ENCODE peak calls at places on chromosomes 3 and 15, in six cellular contexts. J is mucosa of descending colon, B is ovary, M is fibroblast of the aortic adventitia, U is fibroblast of pulmonary artery, H is WERI-Rb-1. K is an unnamed sample.

GRCh38 chr15:26129852-26130251 is 266.7 kb upstream of the ATP10A start:
- DNase-seq in B (no peak), M (no peak), H (no peak), U (no peak), J (no peak), K (no peak)

GRCh38 chr3:59079962-59080361 is 30.1 kb upstream of the CFAP20DC start:
- DNase-seq in H (no peak), B (no peak), M (no peak), U (no peak), J (no peak), K (no peak)

GRCh38 chr15:100768501-100768931 is 111.1 kb upstream of the ALDH1A3 start:
- DNase-seq in U (no peak), B (no peak), H (no peak), M (no peak), J (no peak), K (no peak)

GRCh38 chr3:162769559-162769958 is 1273.0 kb downstream of the OTOL1 start:
- DNase-seq in B (no peak), U (peak; percentile 20), H (no peak), M (peak; percentile 4), J (no peak), K (peak; percentile 30)

GRCh38 chr15:100253640-100254039 is 88.1 kb downstream of the ADAMTS17 start:
- DNase-seq in M (no peak), H (no peak), B (no peak), J (no peak), U (no peak), K (no peak)

GRCh38 chr3:13346481-13347389 is 73.4 kb downstream of the NUP210 start:
- DNase-seq in H (peak; percentile 13), J (peak; percentile 33), U (no peak), B (no peak), M (no peak), K (peak; percentile 42)

GRCh38 chr3:104510091-104510860 is 856.4 kb upstream of the ALCAM start:
- DNase-seq in U (peak; percentile 22), M (peak; percentile 51), B (no peak), H (no peak), J (no peak), K (peak; percentile 4)

GRCh38 chr3:57179580-57180410 is 14.6 kb upstream of the IL17RD start:
- DNase-seq in H (no peak), M (peak; percentile 42), U (peak; percentile 49), J (no peak), B (no peak), K (no peak)

GRCh38 chr3:17494117-17494809 is 248.2 kb downstream of the TBC1D5 start:
- DNase-seq in J (no peak), M (no peak), H (no peak), B (no peak), U (no peak), K (peak; percentile 87)

GRCh38 chr3:88192631-88193030 is 42.9 kb downstream of the C3orf38 start:
- DNase-seq in J (no peak), M (no peak), U (no peak), H (no peak), B (no peak), K (no peak)

GRCh38 chr3:125119752-125120369 is 64.1 kb upstream of the HEG1 start:
- DNase-seq in H (no peak), J (no peak), B (no peak), M (no peak), U (peak; percentile 43), K (no peak)

GRCh38 chr3:70861234-70861633 is 548.8 kb upstream of the MDFIC2 start:
- DNase-seq in H (no peak), U (peak; percentile 54), M (peak; percentile 82), J (no peak), B (no peak), K (no peak)

GRCh38 chr3:173529062-173529711 is 131.6 kb downstream of the NLGN1 start:
- DNase-seq in U (peak; percentile 6), H (peak; percentile 34), B (no peak), M (no peak), J (peak; percentile 26), K (peak; percentile 37)

GRCh38 chr3:114213669-114214541 is 23.5 kb downstream of the ZNF80 start:
- DNase-seq in H (no peak), M (peak; percentile 75), B (no peak), U (peak; percentile 55), J (no peak), K (peak; percentile 71)

GRCh38 chr15:35854398-35854797 is 308.4 kb upstream of the DPH6 start:
- DNase-seq in B (no peak), M (no peak), J (no peak), H (no peak), U (no peak), K (no peak)

GRCh38 chr3:47266709-47267489 is 15.7 kb downstream of the KIF9 start:
- DNase-seq in U (peak; percentile 96), J (peak; percentile 45), H (no peak), B (peak; percentile 77), M (peak; percentile 96), K (peak; percentile 80)

GRCh38 chr3:146625117-146625775 is 20.1 kb upstream of the PLSCR5 start:
- DNase-seq in H (no peak), U (peak; percentile 29), J (no peak), M (peak; percentile 56), B (no peak), K (no peak)

GRCh38 chr3:171943262-171944108 is 95.9 kb upstream of the FNDC3B start:
- DNase-seq in H (no peak), U (no peak), J (no peak), B (no peak), M (no peak), K (no peak)

GRCh38 chr3:148238421-148238821 is 459.3 kb upstream of the AGTR1 start:
- DNase-seq in U (no peak), M (no peak), H (no peak), B (no peak), J (no peak), K (no peak)

GRCh38 chr15:35168464-35168863 is 83.4 kb upstream of the NANOGP8 start:
- DNase-seq in U (peak; percentile 57), H (no peak), J (no peak), M (peak; percentile 28), B (no peak), K (peak; percentile 70)

DNA sequence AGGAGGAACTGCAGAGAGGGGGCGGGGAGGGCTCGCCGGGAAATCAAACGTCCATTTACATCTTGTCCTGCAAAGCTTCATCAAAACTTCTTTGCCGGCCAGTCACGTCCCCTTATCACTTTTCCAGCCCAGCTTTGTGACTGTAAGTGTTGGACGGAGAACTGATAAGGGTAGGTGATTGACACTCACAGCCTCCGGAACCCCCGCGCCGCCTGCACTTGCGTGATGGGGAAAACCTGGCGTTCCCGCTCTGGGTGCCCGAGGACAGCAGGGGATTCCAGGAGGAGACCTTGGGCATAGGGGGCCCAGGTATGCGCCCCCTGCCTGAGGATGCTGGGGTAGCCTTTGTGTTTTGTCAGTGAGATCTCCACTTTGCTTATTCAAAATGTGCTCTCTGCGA is 72.8 kb upstream of the ANKRD34C start:
- DNase-seq in J (no peak), M (no peak), B (no peak), H (no peak), U (no peak), K (no peak)
- H3K4me3 ChIP-seq in J (no peak overlapping the region), M (no peak overlapping the region), B (no peak overlapping the region), H (no peak overlapping the region), U (no peak overlapping the region), K (no peak overlapping the region)

GRCh38 chr15:31408724-31409123 is 82.1 kb downstream of the KLF13 start:
- DNase-seq in M (no peak), B (no peak), U (no peak), H (no peak), J (no peak), K (no peak)

GRCh38 chr15:31402511-31403056 is 75.9 kb downstream of the KLF13 start:
- DNase-seq in B (peak; percentile 80), J (no peak), H (no peak), U (peak; percentile 94), M (peak; percentile 91), K (no peak)

GRCh38 chr15:31403606-31404005 is 77.0 kb downstream of the KLF13 start:
- DNase-seq in J (no peak), H (no peak), U (peak; percentile 75), M (peak; percentile 66), B (no peak), K (no peak)

GRCh38 chr15:31403096-31403495 is 76.5 kb downstream of the KLF13 start:
- DNase-seq in U (no peak), H (no peak), B (no peak), M (no peak), J (no peak), K (no peak)

GRCh38 chr15:31405200-31405929 is 78.7 kb downstream of the KLF13 start:
- DNase-seq in B (no peak), U (peak; percentile 37), M (peak; percentile 37), H (no peak), J (no peak), K (no peak)
- TF ChIP-seq CTCF in B (no peak), U (no peak), M (no peak), H (no peak), J (no peak), K (no peak)

GRCh38 chr3:23236890-23237289 is 33.8 kb downstream of the UBE2E2 start:
- DNase-seq in U (no peak), M (no peak), H (no peak), J (no peak), B (no peak), K (no peak)

GRCh38 chr3:23238156-23238555 is 35.0 kb downstream of the UBE2E2 start:
- DNase-seq in M (no peak), J (no peak), U (no peak), B (no peak), H (no peak), K (no peak)

GRCh38 chr3:23232879-23233278 is 29.8 kb downstream of the UBE2E2 start:
- DNase-seq in B (no peak), M (no peak), J (no peak), U (no peak), H (no peak), K (no peak)

GRCh38 chr3:23232016-23232415 is 28.9 kb downstream of the UBE2E2 start:
- DNase-seq in U (peak; percentile 31), J (no peak), B (no peak), M (peak; percentile 60), H (no peak), K (no peak)

DNA sequence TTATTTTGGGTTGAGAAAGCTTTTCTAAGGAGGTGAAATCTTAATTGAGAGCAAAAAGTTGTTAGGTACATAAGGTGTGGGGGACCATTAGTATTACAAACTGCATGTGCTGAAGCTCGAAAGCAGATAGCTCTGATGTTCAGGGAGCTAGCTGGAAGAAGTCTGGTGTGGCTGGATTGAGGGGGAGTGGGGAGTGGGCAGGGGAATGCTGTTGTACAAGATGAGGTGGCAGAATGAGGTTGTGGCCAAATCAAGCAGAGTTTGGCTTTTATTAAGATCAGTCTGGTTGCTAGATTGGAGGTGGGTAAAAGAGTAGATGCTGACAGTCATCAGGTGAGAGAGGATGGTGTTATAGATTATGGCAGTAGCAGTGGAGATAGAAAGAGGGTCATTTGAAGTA is 32.1 kb downstream of the UBE2E2 start:
- DNase-seq in J (no peak), U (no peak), H (no peak), M (no peak), B (no peak), K (no peak)
- H3K4me3 ChIP-seq in J (no peak overlapping the region), U (no peak overlapping the region), H (no peak overlapping the region), M (no peak overlapping the region), B (no peak overlapping the region), K (no peak overlapping the region)

DNA sequence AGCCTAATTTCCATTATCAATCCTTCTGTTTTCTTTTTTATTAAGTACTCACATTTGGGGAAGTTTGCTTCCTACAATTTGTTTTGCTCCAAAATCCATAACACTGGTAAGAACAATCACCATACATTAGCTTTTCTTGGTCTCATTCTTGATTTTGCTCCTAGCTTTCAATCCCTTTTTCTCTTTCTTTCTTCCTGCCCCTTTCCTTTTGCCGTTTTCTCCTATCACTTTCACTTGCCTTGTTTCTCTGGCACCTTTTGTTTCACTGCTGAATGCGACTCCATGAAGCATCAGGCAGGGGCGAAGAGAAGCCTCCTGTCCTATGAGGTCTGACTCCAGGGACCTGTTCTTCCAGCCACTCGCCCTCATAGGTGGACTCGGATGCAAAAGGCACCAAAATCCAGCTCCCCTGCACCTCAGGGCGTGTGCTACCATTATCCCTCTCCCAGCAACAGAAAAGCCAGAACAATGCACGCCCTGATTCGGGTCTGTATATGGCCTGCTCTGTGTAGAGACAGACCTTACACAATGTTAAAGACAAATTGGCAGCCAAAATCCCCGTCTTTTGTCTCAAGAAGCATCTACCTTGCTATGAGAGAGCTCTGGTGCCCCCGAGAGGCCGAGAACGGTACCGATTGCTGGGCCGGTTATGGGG is 462.0 kb upstream of the PPP2R3A start:
- DNase-seq in B (no peak), M (peak; percentile 79), J (peak; percentile 66), H (peak; percentile 88), U (peak; percentile 52), K (peak; percentile 75)
- TF ChIP-seq CTCF in B (no peak), M (peak; percentile 90), J (no peak), H (peak; percentile 80), U (peak; percentile 51), K (peak; percentile 80)